ENCODE peak calls at places on chromosomes 5 and 9, in four cellular contexts. L is GM23338, K is GM12878, D is HepG2. E is an unnamed sample.

GRCh38 chr5:140869555-140869886 is 764 bp downstream of the PCDHA11 start:
- DNase-seq in L (no peak), K (no peak), D (no peak), E (no peak)

GRCh38 chr5:110159202-110159601 is 469.5 kb downstream of the MAN2A1 start:
- DNase-seq in L (no peak), K (no peak), D (no peak), E (no peak)

GRCh38 chr5:120684749-120685415 is 220.8 kb downstream of the PRR16 start:
- DNase-seq in L (peak; percentile 69), K (no peak), D (no peak), E (no peak)

GRCh38 chr5:16152601-16153568 is 26.7 kb downstream of the MARCHF11 start:
- DNase-seq in L (peak; percentile 8), K (no peak), D (no peak), E (no peak)

GRCh38 chr5:141558150-141558549 is 60.6 kb downstream of the DIAPH1 start:
- DNase-seq in L (peak; percentile 48), K (no peak), D (no peak), E (no peak)

GRCh38 chr5:21007781-21008180 is 1019.8 kb upstream of the CDH18 start:
- DNase-seq in L (no peak), K (no peak), D (no peak), E (no peak)

GRCh38 chr9:115391166-115391825 is 273.3 kb upstream of the TNC start:
- DNase-seq in L (no peak), K (no peak), D (no peak), E (no peak)

GRCh38 chr9:6689893-6690634 is 44.5 kb upstream of the GLDC start:
- DNase-seq in L (no peak), K (no peak), D (no peak), E (no peak)

GRCh38 chr5:14397717-14398116 is 183.9 kb upstream of the OTULINL start:
- DNase-seq in L (no peak), K (no peak), D (no peak), E (no peak)

GRCh38 chr5:137372386-137373160 is 126.6 kb downstream of the SPOCK1 start:
- DNase-seq in L (no peak), K (no peak), D (no peak), E (no peak)

GRCh38 chr5:116953251-116953934 is 378.8 kb upstream of the SEMA6A start:
- DNase-seq in L (peak; percentile 76), K (no peak), D (no peak), E (no peak)

GRCh38 chr9:127796899-127797370 is 5.7 kb upstream of the FPGS start:
- DNase-seq in L (no peak), K (no peak), D (no peak), E (no peak)

GRCh38 chr5:170538096-170538465 is 34.3 kb downstream of the KCNIP1 start:
- DNase-seq in L (no peak), K (no peak), D (no peak), E (peak; percentile 19)

GRCh38 chr5:179143446-179143845 is 83.3 kb downstream of the ZNF354C start:
- DNase-seq in L (peak; percentile 79), K (no peak), D (peak; percentile 32), E (no peak)

GRCh38 chr5:169637856-169638190 is 748 bp downstream of the DOCK2 start:
- DNase-seq in L (no peak), K (no peak), D (no peak), E (no peak)

GRCh38 chr5:89315194-89315593 is 432.2 kb upstream of the MEF2C start:
- DNase-seq in L (no peak), K (no peak), D (no peak), E (no peak)

GRCh38 chr9:121743441-121744001 is 92.1 kb downstream of the DAB2IP start:
- DNase-seq in L (peak; percentile 74), K (no peak), D (peak; percentile 85), E (peak; percentile 96)

GRCh38 chr9:121053544-121053943 is 3.5 kb upstream of the C5 start:
- DNase-seq in L (no peak), K (no peak), D (peak; percentile 84), E (no peak)

GRCh38 chr5:38749861-38750260 is 96.0 kb upstream of the OSMR start:
- DNase-seq in L (no peak), K (no peak), D (no peak), E (no peak)

GRCh38 chr5:118603278-118603677 is 385.1 kb downstream of the DTWD2 start:
- DNase-seq in L (no peak), K (no peak), D (no peak), E (no peak)

GRCh38 chr9:75142208-75142607 is 53.9 kb downstream of the OSTF1 start:
- DNase-seq in L (no peak), K (no peak), D (no peak), E (no peak)

GRCh38 chr9:134455951-134456739 is 129.9 kb downstream of the RXRA start:
- DNase-seq in L (no peak), K (no peak), D (no peak), E (peak; percentile 59)

GRCh38 chr5:115456539-115456938 is 88.0 kb downstream of the FEM1C start:
- DNase-seq in L (no peak), K (no peak), D (no peak), E (no peak)

GRCh38 chr9:124011460-124012301 is at the start of gene LHX2:
- DNase-seq in L (peak; percentile 98), K (no peak), D (no peak), E (peak; percentile 95)

GRCh38 chr5:57037355-57037754 is 85.4 kb upstream of the MIER3 start:
- DNase-seq in L (peak; percentile 68), K (no peak), D (peak; percentile 8), E (peak; percentile 26)

GRCh38 chr5:151186538-151186937 is 29.0 kb upstream of the ANXA6 start:
- DNase-seq in L (no peak), K (no peak), D (no peak), E (no peak)

GRCh38 chr5:119070578-119070827 is 384 bp upstream of the DMXL1 start:
- DNase-seq in L (peak; percentile 93), K (no peak), D (no peak), E (no peak)

GRCh38 chr5:147427784-147428401 is 82.0 kb downstream of the DPYSL3 start:
- DNase-seq in L (no peak), K (no peak), D (no peak), E (no peak)

GRCh38 chr9:14212116-14212515 is 101.8 kb downstream of the NFIB start:
- DNase-seq in L (no peak), K (no peak), D (no peak), E (no peak)

GRCh38 chr5:74094096-74094778 is 468.2 kb downstream of the ARHGEF28 start:
- DNase-seq in L (no peak), K (no peak), D (no peak), E (no peak)

GRCh38 chr5:155418960-155419579 is 405.5 kb downstream of the KIF4B start:
- DNase-seq in L (peak; percentile 1), K (no peak), D (peak; percentile 48), E (peak; percentile 29)

GRCh38 chr5:6311568-6312501 is 66.5 kb downstream of the MED10 start:
- DNase-seq in L (no peak), K (no peak), D (no peak), E (no peak)

GRCh38 chr9:137429974-137430722 is 7.0 kb downstream of the NOXA1 start:
- DNase-seq in L (peak; percentile 60), K (no peak), D (no peak), E (no peak)

GRCh38 chr5:10690460-10690859 is 70.6 kb downstream of the DAP start:
- DNase-seq in L (no peak), K (no peak), D (no peak), E (no peak)

GRCh38 chr9:88954073-88954472 is 37.2 kb upstream of the S1PR3 start:
- DNase-seq in L (no peak), K (no peak), D (no peak), E (no peak)

GRCh38 chr9:134182554-134183219 is 18.3 kb upstream of the RNU6ATAC start:
- DNase-seq in L (no peak), K (no peak), D (no peak), E (no peak)

GRCh38 chr9:134179595-134179917 is 15.2 kb upstream of the RNU6ATAC start:
- DNase-seq in L (no peak), K (no peak), D (no peak), E (no peak)

GRCh38 chr9:112475318-112475717 is 11.3 kb upstream of the KIAA1958 start:
- DNase-seq in L (no peak), K (no peak), D (no peak), E (no peak)
- TF ChIP-seq JUNB in L (no peak), K (no peak), D (no peak), E (no peak)

DNA sequence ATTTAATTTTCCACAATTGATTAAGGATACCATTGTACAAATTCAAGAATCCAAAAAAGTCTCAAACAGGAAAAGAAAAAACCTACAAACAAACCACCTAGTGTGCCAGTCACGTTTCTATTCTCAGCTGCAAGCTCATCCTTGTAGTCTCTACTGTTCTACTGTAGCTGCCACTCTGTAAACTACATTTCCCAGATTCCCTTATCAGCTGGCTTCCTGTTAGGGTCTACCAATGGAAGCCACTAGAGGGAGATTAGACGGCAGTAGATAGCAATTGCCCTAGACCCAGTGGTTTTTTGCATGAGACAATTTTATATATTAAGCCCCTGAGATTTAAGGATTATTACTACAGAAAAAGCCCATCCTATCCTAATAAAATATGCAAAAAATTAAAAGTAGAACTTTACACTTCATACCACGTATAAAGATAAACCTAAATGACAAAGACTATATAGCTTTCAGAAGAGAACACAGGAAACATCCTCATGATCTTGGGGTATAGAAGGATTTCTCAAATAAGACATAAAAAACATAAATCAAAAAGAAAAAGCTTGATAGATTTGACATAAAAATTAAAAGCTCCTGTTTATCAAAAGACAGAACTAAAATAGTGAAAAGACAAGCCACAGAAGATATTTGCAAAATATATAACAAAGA is 37.4 kb downstream of the P4HA2 start:
- DNase-seq in L (peak; percentile 91), K (no peak), D (peak; percentile 76), E (peak; percentile 85)
- TF ChIP-seq JUNB in L (no peak), K (no peak), D (no peak), E (no peak)

GRCh38 chr5:67267522-67268232 is 71.1 kb upstream of the CD180 start:
- DNase-seq in L (no peak), K (no peak), D (no peak), E (no peak)

GRCh38 chr5:67266654-67267350 is 70.2 kb upstream of the CD180 start:
- DNase-seq in L (no peak), K (no peak), D (no peak), E (no peak)

GRCh38 chr5:67268233-67269011 is 71.8 kb upstream of the CD180 start:
- DNase-seq in L (no peak), K (no peak), D (peak; percentile 62), E (peak; percentile 7)

GRCh38 chr5:67272453-67273130 is 76.0 kb upstream of the CD180 start:
- DNase-seq in L (no peak), K (no peak), D (no peak), E (no peak)
- TF ChIP-seq JUNB in L (no peak), K (no peak), D (no peak), E (no peak)

GRCh38 chr5:53777864-53778618 is 217.6 kb downstream of the NDUFS4 start:
- DNase-seq in L (no peak), K (no peak), D (no peak), E (no peak)
- TF ChIP-seq JUNB in L (no peak), K (no peak), D (no peak), E (no peak)